ENCODE peak calls at places on chromosome 3, in five cellular contexts. One of them, this sample, is unnamed.
A peak's percentile ranks its signal among the peaks of the same experiment; 100 is the strongest.

GRCh38 chr3:35864871-35865270 is 225.5 kb downstream of the ARPP21 start:
- DNase-seq in neural progenitor cell: no peak
- DNase-seq in choroid plexus epithelial cell: no peak
- DNase-seq in cardiac muscle cell: no peak
- DNase-seq in nephron progenitor cell: no peak
- DNase-seq in this sample: no peak

GRCh38 chr3:128875556-128876120 is 3.8 kb upstream of the ACAD9 start:
- DNase-seq in cardiac muscle cell: peak; percentile 55
- DNase-seq in neural progenitor cell: peak; percentile 78
- DNase-seq in choroid plexus epithelial cell: peak; percentile 30
- DNase-seq in nephron progenitor cell: peak; percentile 51
- DNase-seq in this sample: peak; percentile 38

GRCh38 chr3:195080571-195081141 is 190.3 kb downstream of the XXYLT1 start:
- DNase-seq in cardiac muscle cell: peak; percentile 22
- DNase-seq in nephron progenitor cell: peak; percentile 55
- DNase-seq in choroid plexus epithelial cell: peak; percentile 42
- DNase-seq in neural progenitor cell: no peak
- DNase-seq in this sample: no peak

GRCh38 chr3:140250010-140250825 is 315.2 kb downstream of the CLSTN2 start:
- DNase-seq in neural progenitor cell: peak; percentile 52
- DNase-seq in cardiac muscle cell: no peak
- DNase-seq in nephron progenitor cell: no peak
- DNase-seq in choroid plexus epithelial cell: no peak
- DNase-seq in this sample: no peak

GRCh38 chr3:132843851-132844565 is 121.8 kb upstream of the NPHP3 start:
- DNase-seq in cardiac muscle cell: no peak
- DNase-seq in choroid plexus epithelial cell: no peak
- DNase-seq in neural progenitor cell: peak; percentile 73
- DNase-seq in nephron progenitor cell: no peak
- DNase-seq in this sample: no peak

GRCh38 chr3:110576962-110577361 is 494.7 kb upstream of the NECTIN3 start:
- DNase-seq in neural progenitor cell: peak; percentile 78
- DNase-seq in cardiac muscle cell: no peak
- DNase-seq in nephron progenitor cell: no peak
- DNase-seq in choroid plexus epithelial cell: peak; percentile 89
- DNase-seq in this sample: no peak

GRCh38 chr3:151015762-151016161 is 43.2 kb upstream of the CLRN1 start:
- DNase-seq in nephron progenitor cell: no peak
- DNase-seq in choroid plexus epithelial cell: peak; percentile 31
- DNase-seq in neural progenitor cell: no peak
- DNase-seq in cardiac muscle cell: no peak
- DNase-seq in this sample: no peak

GRCh38 chr3:124535306-124535705 is 194.9 kb upstream of the UMPS start:
- DNase-seq in cardiac muscle cell: no peak
- DNase-seq in nephron progenitor cell: no peak
- DNase-seq in neural progenitor cell: no peak
- DNase-seq in choroid plexus epithelial cell: no peak
- DNase-seq in this sample: no peak

GRCh38 chr3:32257042-32257441 is 18.6 kb downstream of the CMTM8 start:
- DNase-seq in nephron progenitor cell: no peak
- DNase-seq in neural progenitor cell: no peak
- DNase-seq in choroid plexus epithelial cell: no peak
- DNase-seq in cardiac muscle cell: no peak
- DNase-seq in this sample: no peak

GRCh38 chr3:186502942-186503712 is 41.1 kb downstream of the CRYGS start:
- DNase-seq in nephron progenitor cell: no peak
- DNase-seq in cardiac muscle cell: no peak
- DNase-seq in neural progenitor cell: no peak
- DNase-seq in choroid plexus epithelial cell: no peak
- DNase-seq in this sample: no peak

GRCh38 chr3:7062714-7063113 is 201.8 kb downstream of the GRM7 start:
- DNase-seq in nephron progenitor cell: no peak
- DNase-seq in cardiac muscle cell: no peak
- DNase-seq in choroid plexus epithelial cell: no peak
- DNase-seq in neural progenitor cell: no peak
- DNase-seq in this sample: no peak

GRCh38 chr3:133040696-133041523 is 2.7 kb downstream of the TMEM108 start:
- DNase-seq in choroid plexus epithelial cell: peak; percentile 82
- DNase-seq in cardiac muscle cell: peak; percentile 86
- DNase-seq in neural progenitor cell: peak; percentile 91
- DNase-seq in nephron progenitor cell: peak; percentile 84
- DNase-seq in this sample: peak; percentile 69

GRCh38 chr3:196189608-196190347 is 21.4 kb downstream of the ZDHHC19 start:
- DNase-seq in cardiac muscle cell: no peak
- DNase-seq in neural progenitor cell: no peak
- DNase-seq in nephron progenitor cell: no peak
- DNase-seq in choroid plexus epithelial cell: no peak
- DNase-seq in this sample: no peak

GRCh38 chr3:89164774-89165173 is 57.4 kb downstream of the EPHA3 start:
- DNase-seq in cardiac muscle cell: no peak
- DNase-seq in choroid plexus epithelial cell: no peak
- DNase-seq in nephron progenitor cell: no peak
- DNase-seq in neural progenitor cell: no peak
- DNase-seq in this sample: no peak

GRCh38 chr3:133441867-133442270 is 42.0 kb downstream of the BFSP2 start:
- DNase-seq in neural progenitor cell: no peak
- DNase-seq in nephron progenitor cell: no peak
- DNase-seq in choroid plexus epithelial cell: peak; percentile 48
- DNase-seq in cardiac muscle cell: no peak
- DNase-seq in this sample: no peak

GRCh38 chr3:9761919-9762318 is 7.8 kb downstream of the CAMK1 start:
- DNase-seq in choroid plexus epithelial cell: no peak
- DNase-seq in nephron progenitor cell: no peak
- DNase-seq in cardiac muscle cell: no peak
- DNase-seq in neural progenitor cell: no peak
- DNase-seq in this sample: no peak

GRCh38 chr3:176950743-176951142 is 246.5 kb downstream of the TBL1XR1 start:
- DNase-seq in nephron progenitor cell: no peak
- DNase-seq in choroid plexus epithelial cell: peak; percentile 54
- DNase-seq in neural progenitor cell: no peak
- DNase-seq in cardiac muscle cell: no peak
- DNase-seq in this sample: no peak

GRCh38 chr3:134618986-134619615 is 31.7 kb downstream of the KY start:
- DNase-seq in nephron progenitor cell: no peak
- DNase-seq in cardiac muscle cell: no peak
- DNase-seq in choroid plexus epithelial cell: no peak
- DNase-seq in neural progenitor cell: no peak
- DNase-seq in this sample: no peak

GRCh38 chr3:118960876-118961275 is 73.8 kb downstream of the IGSF11 start:
- DNase-seq in cardiac muscle cell: no peak
- DNase-seq in nephron progenitor cell: no peak
- DNase-seq in choroid plexus epithelial cell: no peak
- DNase-seq in neural progenitor cell: peak; percentile 11
- DNase-seq in this sample: peak; percentile 41

GRCh38 chr3:12613250-12613649 is 50.7 kb downstream of the RAF1 start:
- DNase-seq in cardiac muscle cell: no peak
- DNase-seq in neural progenitor cell: no peak
- DNase-seq in choroid plexus epithelial cell: no peak
- DNase-seq in nephron progenitor cell: no peak
- DNase-seq in this sample: no peak

GRCh38 chr3:128493221-128494151 is 485 bp upstream of the GATA2 start:
- DNase-seq in cardiac muscle cell: no peak
- DNase-seq in choroid plexus epithelial cell: no peak
- DNase-seq in nephron progenitor cell: no peak
- DNase-seq in neural progenitor cell: peak; percentile 36
- DNase-seq in this sample: no peak

GRCh38 chr3:192062186-192062585 is 601.2 kb downstream of the PYDC2 start:
- DNase-seq in nephron progenitor cell: no peak
- DNase-seq in cardiac muscle cell: no peak
- DNase-seq in neural progenitor cell: no peak
- DNase-seq in choroid plexus epithelial cell: no peak
- DNase-seq in this sample: no peak

GRCh38 chr3:107956991-107957467 is 133.8 kb downstream of the CD47 start:
- DNase-seq in choroid plexus epithelial cell: no peak
- DNase-seq in nephron progenitor cell: no peak
- DNase-seq in cardiac muscle cell: no peak
- DNase-seq in neural progenitor cell: no peak
- DNase-seq in this sample: no peak

GRCh38 chr3:106206165-106206564 is 337.4 kb upstream of the CBLB start:
- DNase-seq in nephron progenitor cell: peak; percentile 4
- DNase-seq in choroid plexus epithelial cell: peak; percentile 65
- DNase-seq in neural progenitor cell: no peak
- DNase-seq in cardiac muscle cell: peak; percentile 2
- DNase-seq in this sample: no peak

GRCh38 chr3:138078096-138078495 is 37.3 kb downstream of the DZIP1L start:
- DNase-seq in cardiac muscle cell: no peak
- DNase-seq in neural progenitor cell: no peak
- DNase-seq in nephron progenitor cell: no peak
- DNase-seq in choroid plexus epithelial cell: peak; percentile 77
- DNase-seq in this sample: no peak

GRCh38 chr3:79490165-79491028 is 277.4 kb downstream of the ROBO1 start:
- DNase-seq in choroid plexus epithelial cell: peak; percentile 97
- DNase-seq in cardiac muscle cell: no peak
- DNase-seq in nephron progenitor cell: no peak
- DNase-seq in neural progenitor cell: peak; percentile 25
- DNase-seq in this sample: no peak
- TF ChIP-seq CTCF in choroid plexus epithelial cell: peak; percentile 49
- TF ChIP-seq CTCF in cardiac muscle cell: peak; percentile 51
- TF ChIP-seq CTCF in nephron progenitor cell: no peak
- TF ChIP-seq CTCF in neural progenitor cell: peak; percentile 24
- TF ChIP-seq CTCF in this sample: no peak

DNA sequence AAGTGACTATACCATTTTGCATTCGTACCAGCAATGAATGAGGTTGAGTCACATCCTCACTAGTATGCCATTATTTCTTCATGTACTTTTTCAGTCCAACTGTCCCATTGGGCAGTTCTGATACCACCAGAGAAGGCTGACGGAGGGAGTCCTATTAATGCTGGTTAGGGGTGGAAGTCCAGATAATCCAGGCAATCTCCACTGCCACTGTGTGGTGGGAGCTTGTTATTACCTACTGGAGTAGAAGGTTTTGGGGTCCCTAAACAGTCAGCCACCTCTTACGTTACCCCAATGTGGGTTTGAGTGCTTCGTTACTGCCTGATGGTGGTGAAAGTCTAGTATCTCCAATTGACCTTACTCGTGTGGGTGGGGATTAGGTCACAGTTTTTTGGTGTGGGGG is 210.8 kb downstream of the DOCK3 start:
- DNase-seq in neural progenitor cell: peak; percentile 67
- DNase-seq in choroid plexus epithelial cell: no peak
- DNase-seq in cardiac muscle cell: peak; percentile 30
- DNase-seq in nephron progenitor cell: no peak
- DNase-seq in this sample: no peak
- TF ChIP-seq CTCF in neural progenitor cell: peak; percentile 61
- TF ChIP-seq CTCF in choroid plexus epithelial cell: no peak
- TF ChIP-seq CTCF in cardiac muscle cell: no peak
- TF ChIP-seq CTCF in nephron progenitor cell: peak; percentile 36
- TF ChIP-seq CTCF in this sample: peak; percentile 15

GRCh38 chr3:126994661-126995161 is 11.8 kb downstream of the PLXNA1 start:
- DNase-seq in nephron progenitor cell: no peak
- DNase-seq in neural progenitor cell: no peak
- DNase-seq in cardiac muscle cell: no peak
- DNase-seq in choroid plexus epithelial cell: no peak
- DNase-seq in this sample: no peak

GRCh38 chr3:126996905-126997304 is 14.0 kb downstream of the PLXNA1 start:
- DNase-seq in choroid plexus epithelial cell: no peak
- DNase-seq in nephron progenitor cell: no peak
- DNase-seq in neural progenitor cell: no peak
- DNase-seq in cardiac muscle cell: no peak
- DNase-seq in this sample: no peak

GRCh38 chr3:126995926-126996512 is 13.1 kb downstream of the PLXNA1 start:
- DNase-seq in cardiac muscle cell: no peak
- DNase-seq in choroid plexus epithelial cell: no peak
- DNase-seq in nephron progenitor cell: no peak
- DNase-seq in neural progenitor cell: no peak
- DNase-seq in this sample: no peak

GRCh38 chr3:126993436-126993835 is 10.5 kb downstream of the PLXNA1 start:
- DNase-seq in choroid plexus epithelial cell: no peak
- DNase-seq in nephron progenitor cell: no peak
- DNase-seq in neural progenitor cell: no peak
- DNase-seq in cardiac muscle cell: no peak
- DNase-seq in this sample: no peak

DNA sequence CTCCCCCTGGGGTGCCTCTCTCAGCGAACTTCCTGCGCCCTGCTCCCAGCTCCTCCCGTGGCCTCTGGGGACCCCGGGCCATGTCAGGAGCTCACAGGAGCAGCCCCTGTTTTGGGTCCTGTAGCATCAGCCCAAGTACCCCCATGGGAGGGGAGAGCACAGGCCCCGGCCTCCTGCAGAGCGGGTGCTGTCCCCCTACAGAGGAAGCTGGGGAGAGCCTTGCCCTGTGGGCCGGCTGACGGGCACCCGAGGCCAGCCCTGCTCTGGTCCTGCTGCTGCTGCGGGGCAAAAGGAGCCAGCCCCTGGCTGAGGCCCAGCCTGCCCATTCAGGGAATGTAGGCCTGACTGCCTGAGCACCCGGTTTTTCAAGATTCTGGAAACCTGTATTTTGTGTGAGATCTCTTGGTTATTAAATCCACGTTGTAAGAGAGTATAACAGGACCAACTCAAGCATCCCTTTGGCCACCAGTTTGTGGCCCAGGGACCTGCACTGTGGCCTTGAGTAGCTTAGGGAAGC is 12.4 kb downstream of the PLXNA1 start:
- DNase-seq in choroid plexus epithelial cell: no peak
- DNase-seq in nephron progenitor cell: no peak
- DNase-seq in neural progenitor cell: no peak
- DNase-seq in cardiac muscle cell: no peak
- DNase-seq in this sample: no peak
- TF ChIP-seq CTCF in choroid plexus epithelial cell: no peak
- TF ChIP-seq CTCF in nephron progenitor cell: no peak
- TF ChIP-seq CTCF in neural progenitor cell: no peak
- TF ChIP-seq CTCF in cardiac muscle cell: no peak
- TF ChIP-seq CTCF in this sample: no peak

GRCh38 chr3:8458711-8459110 is 42.9 kb upstream of the LMCD1 start:
- DNase-seq in cardiac muscle cell: no peak
- DNase-seq in choroid plexus epithelial cell: no peak
- DNase-seq in nephron progenitor cell: no peak
- DNase-seq in neural progenitor cell: no peak
- DNase-seq in this sample: no peak
- TF ChIP-seq CTCF in cardiac muscle cell: no peak
- TF ChIP-seq CTCF in choroid plexus epithelial cell: no peak
- TF ChIP-seq CTCF in nephron progenitor cell: no peak
- TF ChIP-seq CTCF in neural progenitor cell: no peak
- TF ChIP-seq CTCF in this sample: no peak

GRCh38 chr3:13879946-13880810 is at the start of gene WNT7A:
- DNase-seq in nephron progenitor cell: peak; percentile 80
- DNase-seq in choroid plexus epithelial cell: no peak
- DNase-seq in neural progenitor cell: peak; percentile 82
- DNase-seq in cardiac muscle cell: peak; percentile 74
- DNase-seq in this sample: no peak
- TF ChIP-seq CTCF in nephron progenitor cell: peak; percentile 83
- TF ChIP-seq CTCF in choroid plexus epithelial cell: peak; percentile 21
- TF ChIP-seq CTCF in neural progenitor cell: peak; percentile 77
- TF ChIP-seq CTCF in cardiac muscle cell: peak; percentile 56
- TF ChIP-seq CTCF in this sample: peak; percentile 47

GRCh38 chr3:25468866-25469319 is 40.8 kb downstream of the RARB start:
- DNase-seq in nephron progenitor cell: peak; percentile 18
- DNase-seq in cardiac muscle cell: peak; percentile 52
- DNase-seq in choroid plexus epithelial cell: peak; percentile 93
- DNase-seq in neural progenitor cell: peak; percentile 32
- DNase-seq in this sample: no peak
- TF ChIP-seq CTCF in nephron progenitor cell: no peak
- TF ChIP-seq CTCF in cardiac muscle cell: peak; percentile 25
- TF ChIP-seq CTCF in choroid plexus epithelial cell: peak; percentile 45
- TF ChIP-seq CTCF in neural progenitor cell: peak; percentile 31
- TF ChIP-seq CTCF in this sample: no peak

This sample was measured in D721Med.